ENCODE peak calls at places on chromosomes 1 and 21, in eight cellular contexts. Q is NCI-H1417; P is GM06990; R is AG10803; T is NCI-H2029 treated with DMSO at 0.1 percent for 48 hours; F is stimulated activated CD8-positive, alpha-beta memory T cell treated with anti-CD3 and anti-CD28 coated beads, Interleukin-2, amount 100 ng/mL, for 1 hour; B is HAP-1; H is D341Med. E is an unnamed sample.

GRCh38 chr1:39672551-39672947 is 642 bp upstream of the NT5C1A start:
- DNase-seq in Q (no peak), P (no peak), R (no peak), T (no peak), F (no peak), B (no peak), H (peak; percentile 53), E (peak; percentile 16)

GRCh38 chr1:22861764-22862440 is 110.8 kb downstream of the LACTBL1 start:
- DNase-seq in Q (peak; percentile 39), P (no peak), R (peak; percentile 69), T (no peak), F (no peak), B (no peak), H (peak; percentile 63), E (no peak)

GRCh38 chr1:5985250-5985649 is 7.0 kb downstream of the NPHP4 start:
- DNase-seq in Q (no peak), P (no peak), R (no peak), T (no peak), F (no peak), B (no peak), H (no peak), E (no peak)

GRCh38 chr21:31521515-31521914 is 138.0 kb upstream of the SOD1 start:
- DNase-seq in Q (no peak), P (no peak), R (no peak), T (no peak), F (no peak), B (no peak), H (no peak), E (no peak)

GRCh38 chr1:87560961-87561360 is 232.3 kb downstream of the LMO4 start:
- DNase-seq in Q (no peak), P (no peak), R (no peak), T (no peak), F (no peak), B (no peak), H (no peak), E (no peak)

GRCh38 chr21:38995071-38995669 is 188.1 kb downstream of the PSMG1 start:
- DNase-seq in Q (no peak), P (no peak), R (no peak), T (no peak), F (no peak), B (no peak), H (no peak), E (no peak)

GRCh38 chr21:44555200-44555875 is 3.3 kb downstream of the KRTAP10-3 start:
- DNase-seq in Q (no peak), P (no peak), R (no peak), T (no peak), F (no peak), B (no peak), H (peak; percentile 25), E (no peak)

GRCh38 chr1:8905582-8906191 is 27.2 kb upstream of the ENO1 start:
- DNase-seq in Q (no peak), P (no peak), R (peak; percentile 52), T (no peak), F (no peak), B (no peak), H (no peak), E (no peak)

GRCh38 chr1:61357539-61357938 is 275.2 kb downstream of the NFIA start:
- DNase-seq in Q (no peak), P (no peak), R (no peak), T (no peak), F (no peak), B (no peak), H (no peak), E (no peak)

GRCh38 chr1:232705815-232706575 is 76.1 kb upstream of the SIPA1L2 start:
- DNase-seq in Q (no peak), P (no peak), R (peak; percentile 67), T (no peak), F (no peak), B (no peak), H (no peak), E (no peak)

GRCh38 chr1:245235156-245235555 is 80.4 kb downstream of the KIF26B start:
- DNase-seq in Q (no peak), P (no peak), R (peak; percentile 61), T (no peak), F (no peak), B (no peak), H (no peak), E (no peak)

GRCh38 chr1:107198581-107198980 is 57.7 kb downstream of the NTNG1 start:
- DNase-seq in Q (no peak), P (no peak), R (peak; percentile 46), T (no peak), F (no peak), B (no peak), H (no peak), E (no peak)

GRCh38 chr1:145982010-145982723 is 14.2 kb downstream of the TXNIP start:
- DNase-seq in Q (no peak), P (no peak), R (no peak), T (no peak), F (no peak), B (no peak), H (no peak), E (no peak)

GRCh38 chr1:118097622-118098348 is 87.2 kb downstream of the SPAG17 start:
- DNase-seq in Q (no peak), P (no peak), R (no peak), T (no peak), F (no peak), B (no peak), H (no peak), E (no peak)

GRCh38 chr1:160607051-160608032 is 28.0 kb upstream of the CD84 start:
- DNase-seq in Q (peak; percentile 20), P (peak; percentile 47), R (peak; percentile 76), T (peak; percentile 38), F (no peak), B (peak; percentile 34), H (peak; percentile 72), E (peak; percentile 44)

GRCh38 chr1:64935551-64936158 is 30.7 kb downstream of the JAK1 start:
- DNase-seq in Q (no peak), P (no peak), R (no peak), T (no peak), F (no peak), B (no peak), H (no peak), E (no peak)

GRCh38 chr1:245205396-245205795 is 50.6 kb downstream of the KIF26B start:
- DNase-seq in Q (no peak), P (no peak), R (peak; percentile 68), T (no peak), F (no peak), B (peak; percentile 57), H (no peak), E (no peak)

GRCh38 chr21:27047331-27048314 is 80.7 kb upstream of the ADAMTS5 start:
- DNase-seq in Q (peak; percentile 45), P (no peak), R (peak; percentile 56), T (no peak), F (no peak), B (peak; percentile 96), H (peak; percentile 13), E (no peak)

GRCh38 chr1:204959374-204959773 is 83.6 kb upstream of the CNTN2 start:
- DNase-seq in Q (no peak), P (no peak), R (no peak), T (no peak), F (no peak), B (no peak), H (no peak), E (no peak)

GRCh38 chr1:218350909-218351616 is 5.9 kb downstream of the TGFB2 start:
- DNase-seq in Q (no peak), P (no peak), R (peak; percentile 81), T (no peak), F (no peak), B (no peak), H (no peak), E (no peak)

GRCh38 chr1:63915121-63915520 is 141.3 kb downstream of the ROR1 start:
- DNase-seq in Q (no peak), P (no peak), R (peak; percentile 29), T (peak; percentile 30), F (no peak), B (no peak), H (peak; percentile 61), E (no peak)

GRCh38 chr1:26015358-26015757 is 6.2 kb upstream of the EXTL1 start:
- DNase-seq in Q (no peak), P (no peak), R (peak; percentile 79), T (no peak), F (no peak), B (peak; percentile 27), H (no peak), E (no peak)

GRCh38 chr1:165827199-165828102 is at the start of gene UCK2:
- DNase-seq in Q (peak; percentile 96), P (peak; percentile 90), R (peak; percentile 77), T (no peak), F (peak; percentile 14), B (peak; percentile 84), H (peak; percentile 95), E (peak; percentile 36)

E was measured in activated effector memory CD4-positive, alpha-beta T cell treated with Interleukin-2 at 50 U/mL for 16 hours.